ENCODE peak calls at places on chromosomes 12 and 14, in ten cellular contexts. L is dorsolateral prefrontal cortex, G is AG09309, X is SK-N-SH, R is fibroblast of mammary gland, S is AG04450, J is IMR-90, T is HL-60, I is fibroblast of lung, Y is mammary epithelial cell. V is an unnamed sample.

GRCh38 chr14:99481745-99482099 is 513 bp downstream of the CCNK start:
- DNase-seq in L (no peak), G (no peak), X (no peak), R (peak), S (no peak), J (peak), T (peak), I (peak), Y (peak), V (no peak)

GRCh38 chr12:18706798-18707197 is 31.0 kb downstream of the PLCZ1 start:
- DNase-seq in L (no peak), G (no peak), X (no peak), R (peak), S (no peak), J (no peak), T (no peak), I (peak), Y (no peak), V (no peak)

GRCh38 chr12:24038211-24038997 is 88.9 kb upstream of the SOX5 start:
- DNase-seq in L (no peak), G (no peak), X (no peak), R (peak), S (no peak), J (no peak), T (no peak), I (no peak), Y (no peak), V (no peak)

GRCh38 chr12:132261328-132262138 is 67.9 kb downstream of the GALNT9 start:
- DNase-seq in L (no peak), G (no peak), X (no peak), R (no peak), S (no peak), J (no peak), T (no peak), I (no peak), Y (no peak), V (no peak)

GRCh38 chr12:94041833-94042232 is 106.5 kb upstream of the PLXNC1 start:
- DNase-seq in L (no peak), G (no peak), X (no peak), R (peak), S (no peak), J (no peak), T (no peak), I (no peak), Y (no peak), V (no peak)

GRCh38 chr14:83419420-83419819 is 1885.8 kb upstream of the SEL1L start:
- DNase-seq in L (no peak), G (no peak), X (no peak), R (no peak), S (no peak), J (no peak), T (no peak), I (no peak), Y (no peak), V (no peak)

GRCh38 chr14:102201369-102201748 is 61.7 kb downstream of the WDR20 start:
- DNase-seq in L (no peak), G (no peak), X (no peak), R (no peak), S (no peak), J (no peak), T (no peak), I (no peak), Y (no peak), V (no peak)

GRCh38 chr14:78758333-78758732 is 588.2 kb downstream of the NRXN3 start:
- DNase-seq in L (no peak), G (no peak), X (peak), R (peak), S (no peak), J (peak), T (no peak), I (peak), Y (peak), V (peak)

GRCh38 chr12:12470751-12471300 is 91.8 kb downstream of the DUSP16 start:
- DNase-seq in L (no peak), G (no peak), X (no peak), R (no peak), S (no peak), J (no peak), T (no peak), I (no peak), Y (no peak), V (no peak)

GRCh38 chr12:95253386-95253785 is 35.8 kb downstream of the VEZT start:
- DNase-seq in L (no peak), G (no peak), X (no peak), R (no peak), S (no peak), J (no peak), T (no peak), I (no peak), Y (no peak), V (no peak)

GRCh38 chr14:23177181-23177580 is 6.3 kb downstream of the SLC7A8 start:
- DNase-seq in L (no peak), G (no peak), X (no peak), R (no peak), S (no peak), J (no peak), T (no peak), I (no peak), Y (no peak), V (no peak)

GRCh38 chr12:115710104-115710564 is 567.4 kb downstream of the MED13L start:
- DNase-seq in L (no peak), G (peak), X (no peak), R (peak), S (peak), J (peak), T (no peak), I (peak), Y (peak), V (no peak)

GRCh38 chr14:63952933-63953437 is 100.2 kb downstream of the SYNE2 start:
- DNase-seq in L (no peak), G (peak), X (no peak), R (peak), S (no peak), J (peak), T (no peak), I (no peak), Y (no peak), V (no peak)

GRCh38 chr14:61889914-61890351 is 127.7 kb downstream of the SNAPC1 start:
- DNase-seq in L (no peak), G (no peak), X (no peak), R (no peak), S (no peak), J (no peak), T (no peak), I (no peak), Y (no peak), V (no peak)

GRCh38 chr14:74615735-74616134 is 3.7 kb upstream of the LTBP2 start:
- DNase-seq in L (no peak), G (no peak), X (no peak), R (no peak), S (no peak), J (no peak), T (no peak), I (no peak), Y (no peak), V (no peak)

GRCh38 chr12:80299219-80299618 is 144.8 kb upstream of the PTPRQ start:
- DNase-seq in L (no peak), G (no peak), X (no peak), R (no peak), S (no peak), J (no peak), T (no peak), I (no peak), Y (no peak), V (no peak)

DNA sequence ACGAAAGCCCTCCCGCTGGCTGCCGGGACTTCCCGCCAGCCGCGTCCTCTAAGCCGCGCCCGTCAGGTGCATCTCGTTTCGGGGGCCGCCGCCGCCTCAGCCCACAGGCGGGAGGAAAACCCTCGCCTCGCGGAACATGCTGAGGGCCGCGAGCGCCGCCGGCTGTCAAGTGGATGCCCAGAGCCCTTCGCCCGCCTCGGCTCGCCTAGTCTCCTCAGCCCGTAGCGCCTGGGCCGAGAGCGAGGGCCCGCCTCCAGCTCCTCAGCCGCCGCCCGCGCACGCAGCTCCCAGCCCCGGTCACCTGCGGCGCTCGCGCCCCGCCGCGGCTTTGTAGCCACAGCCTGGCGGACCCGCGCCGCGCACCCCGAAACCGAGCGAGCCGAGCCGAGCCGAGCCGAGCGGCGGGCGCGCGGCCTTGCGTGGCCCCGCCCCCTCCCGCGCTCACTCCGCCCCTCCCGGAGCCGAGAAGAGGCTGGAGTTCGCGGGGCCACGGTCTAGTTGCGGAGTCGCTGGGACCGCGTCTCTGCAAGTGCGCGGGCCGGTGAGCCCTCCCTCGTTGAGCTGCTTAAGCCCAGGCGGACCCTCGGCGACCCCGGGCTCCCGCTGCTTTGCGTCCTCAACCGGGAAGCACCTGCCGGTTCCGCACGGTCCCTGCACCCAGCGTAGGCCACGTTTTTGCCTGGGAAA is at the start of gene EML5:
- DNase-seq in L (peak), G (no peak), X (peak), R (peak), S (peak), J (peak), T (peak), I (peak), Y (peak), V (no peak)
- TF ChIP-seq CTCF in L (peak), G (peak), X (no peak), R (peak), S (peak), J (peak), T (no peak), I (peak), Y (peak), V (peak)

GRCh38 chr12:74890237-74890599 is 319.4 kb downstream of the KCNC2 start:
- DNase-seq in L (no peak), G (peak), X (no peak), R (peak), S (peak), J (peak), T (no peak), I (peak), Y (peak), V (peak)
- H3K4me3 ChIP-seq in L (no peak), G (no peak), X (peak), R (no peak), S (no peak), J (no peak), T (no peak), I (no peak), Y (no peak), V (no peak)

GRCh38 chr12:28755027-28755426 is 394.1 kb upstream of the FAR2 start:
- DNase-seq in L (no peak), G (no peak), X (no peak), R (no peak), S (no peak), J (no peak), T (no peak), I (no peak), Y (no peak), V (no peak)

DNA sequence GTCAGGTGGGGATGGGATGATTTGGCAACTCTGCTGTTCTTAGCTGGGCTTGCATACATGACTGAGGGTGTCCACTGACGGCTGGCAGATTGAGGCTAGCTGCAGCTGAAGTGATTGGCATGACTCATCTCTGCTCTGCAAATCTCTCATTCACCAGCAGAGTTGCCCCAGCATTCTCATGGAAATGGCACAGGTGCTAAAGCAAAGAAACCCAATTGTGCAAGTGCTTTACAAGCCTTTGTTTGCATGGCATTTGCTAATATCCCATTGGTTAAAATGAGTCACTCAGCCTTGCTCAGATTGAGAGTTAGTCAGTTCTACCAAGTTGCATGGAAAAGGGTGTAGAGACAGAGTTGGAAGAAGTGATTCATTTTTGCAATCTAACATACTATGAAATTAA is 389.7 kb upstream of the FAR2 start:
- DNase-seq in L (no peak), G (peak), X (no peak), R (peak), S (no peak), J (peak), T (no peak), I (peak), Y (peak), V (no peak)
- TF ChIP-seq CTCF in L (no peak), G (no peak), X (no peak), R (no peak), S (no peak), J (no peak), T (no peak), I (no peak), Y (peak), V (no peak)

DNA sequence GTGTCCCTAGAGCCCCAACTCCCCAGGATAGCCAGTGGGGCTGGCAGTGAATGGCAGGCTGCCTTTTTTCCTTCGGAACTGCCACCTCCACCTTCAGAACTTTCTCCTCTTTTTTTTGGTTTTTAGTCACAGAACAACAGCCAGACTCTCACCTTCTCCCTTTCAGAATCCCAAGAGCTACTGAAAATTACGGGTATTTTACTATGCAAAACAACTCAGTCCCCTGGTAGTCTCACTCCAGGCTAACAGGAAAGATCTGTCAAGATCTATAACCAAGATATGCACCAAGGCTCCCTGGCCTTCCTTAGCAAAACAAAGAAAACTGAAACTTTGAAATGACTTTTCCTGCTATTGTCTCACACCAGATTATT is 12.5 kb downstream of the PLEKHG6 start:
- DNase-seq in L (no peak), G (no peak), X (no peak), R (no peak), S (no peak), J (no peak), T (no peak), I (no peak), Y (no peak), V (no peak)
- H3K4me3 ChIP-seq in L (no peak), G (no peak), X (no peak), R (no peak), S (no peak), J (no peak), T (no peak), I (no peak), Y (no peak), V (no peak)

DNA sequence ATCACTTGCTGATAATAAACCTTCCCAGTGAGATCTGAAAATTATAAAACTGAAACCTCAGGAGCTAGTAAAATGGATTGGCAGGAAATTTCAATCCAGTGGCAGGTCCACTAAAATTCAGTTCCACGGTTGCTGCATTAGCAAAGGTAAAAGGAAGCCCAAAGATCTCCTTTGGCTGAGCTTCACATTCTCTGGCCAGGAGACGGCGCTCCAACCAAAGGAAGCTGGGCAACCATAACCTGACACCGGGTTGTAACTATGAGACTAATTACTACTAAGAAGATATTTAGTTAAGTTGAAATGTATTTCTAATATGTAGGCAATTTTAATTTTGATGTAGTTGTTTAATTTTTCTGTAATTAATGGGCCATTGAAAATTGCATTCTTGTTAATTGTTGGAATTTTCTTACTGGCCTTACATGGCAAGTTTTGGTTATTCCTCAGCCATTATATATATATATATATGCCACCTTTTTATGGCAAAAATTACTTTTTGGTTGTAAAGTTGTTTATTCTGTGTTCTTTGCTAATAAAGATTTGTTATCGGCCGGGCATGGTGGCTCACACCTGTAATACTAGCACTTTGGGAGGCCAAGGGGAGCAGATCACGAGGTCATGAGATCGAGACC is 17.0 kb downstream of the OR8S1 start:
- DNase-seq in L (no peak), G (no peak), X (no peak), R (peak), S (no peak), J (peak), T (peak), I (peak), Y (peak), V (no peak)
- TF ChIP-seq CTCF in L (peak), G (peak), X (peak), R (peak), S (peak), J (peak), T (peak), I (peak), Y (peak), V (no peak)

GRCh38 chr12:57764662-57765002 is 2.2 kb downstream of the CYP27B1 start:
- DNase-seq in L (no peak), G (no peak), X (no peak), R (no peak), S (no peak), J (no peak), T (no peak), I (no peak), Y (no peak), V (no peak)
- H3K4me3 ChIP-seq in L (peak), G (peak), X (no peak), R (no peak), S (peak), J (peak), T (no peak), I (no peak), Y (peak), V (peak)

GRCh38 chr12:108237272-108237671 is 101.8 kb downstream of the CMKLR1 start:
- DNase-seq in L (no peak), G (no peak), X (no peak), R (peak), S (no peak), J (no peak), T (peak), I (no peak), Y (no peak), V (no peak)
- TF ChIP-seq CTCF in L (no peak), G (peak), X (peak), R (peak), S (peak), J (no peak), T (no peak), I (no peak), Y (peak), V (peak)

V was measured in astrocyte of the cerebellum.